ENCODE peak calls at places on chromosomes 5 and 9, in eight cellular contexts. Q, F, A, E, O, X, Z and P are unnamed samples.
A peak's percentile ranks its signal among the peaks of the same experiment; 100 is the strongest.

GRCh38 chr9:30996761-30997160 is 1387.7 kb upstream of the ACO1 start:
- DNase-seq in F (no peak), O (no peak), Q (no peak), E (no peak), A (no peak), Z (no peak), X (no peak), P (no peak)

GRCh38 chr5:172778223-172778814 is 7.3 kb upstream of the DUSP1 start:
- DNase-seq in O (peak; percentile 94), X (peak; percentile 90), E (peak; percentile 93), Q (no peak), A (no peak), Z (peak; percentile 59), F (peak; percentile 70), P (no peak)

GRCh38 chr5:89236900-89237299 is 353.9 kb upstream of the MEF2C start:
- DNase-seq in E (no peak), X (no peak), A (no peak), O (no peak), F (no peak), Q (no peak), Z (no peak), P (no peak)

GRCh38 chr5:110727025-110727314 is 499 bp upstream of the TMEM232 start:
- DNase-seq in E (no peak), Z (no peak), Q (no peak), A (no peak), O (peak; percentile 17), X (no peak), F (no peak), P (no peak)

GRCh38 chr5:136586196-136586595 is 220.9 kb upstream of the TRPC7 start:
- DNase-seq in X (no peak), O (no peak), Q (no peak), Z (no peak), F (no peak), E (no peak), A (no peak), P (no peak)

GRCh38 chr5:123810253-123810652 is 298.3 kb downstream of the CSNK1G3 start:
- DNase-seq in X (no peak), Q (no peak), O (peak; percentile 64), Z (no peak), A (no peak), E (no peak), F (peak; percentile 24), P (no peak)

GRCh38 chr5:79774171-79774854 is 84.7 kb downstream of the CMYA5 start:
- DNase-seq in F (no peak), Q (peak; percentile 83), A (no peak), Z (no peak), O (peak; percentile 23), E (peak; percentile 77), X (peak; percentile 8), P (peak; percentile 63)

GRCh38 chr5:94849821-94850736 is 231.6 kb downstream of the SLF1 start:
- DNase-seq in Z (no peak), Q (no peak), X (peak; percentile 74), O (peak; percentile 88), E (no peak), A (no peak), F (no peak), P (peak; percentile 52)

GRCh38 chr9:130498298-130498917 is 53.6 kb downstream of the ASS1 start:
- DNase-seq in F (no peak), O (peak; percentile 34), Q (no peak), X (peak; percentile 9), Z (no peak), A (no peak), E (peak; percentile 79), P (no peak)

GRCh38 chr5:173909205-173909604 is 21.1 kb downstream of the CPEB4 start:
- DNase-seq in X (no peak), Z (peak; percentile 34), E (no peak), O (no peak), A (no peak), F (no peak), Q (no peak), P (no peak)

GRCh38 chr9:126033956-126034355 is 286.8 kb downstream of the PBX3 start:
- DNase-seq in E (no peak), Z (no peak), Q (no peak), O (no peak), F (no peak), X (no peak), A (no peak), P (no peak)

GRCh38 chr5:67510204-67510603 is 313.6 kb upstream of the CD180 start:
- DNase-seq in Q (no peak), X (peak; percentile 16), F (no peak), Z (no peak), E (no peak), A (no peak), O (no peak), P (no peak)

GRCh38 chr5:36240779-36241635 is 718 bp downstream of the NADK2 start:
- DNase-seq in O (peak; percentile 66), F (peak; percentile 68), Q (no peak), E (peak; percentile 73), X (peak; percentile 67), A (peak; percentile 68), Z (peak; percentile 74), P (no peak)

GRCh38 chr5:41433552-41434181 is 76.7 kb downstream of the PLCXD3 start:
- DNase-seq in A (no peak), Z (no peak), F (no peak), Q (no peak), E (no peak), O (peak; percentile 31), X (no peak), P (no peak)

GRCh38 chr5:56112526-56113121 is 117.9 kb upstream of the IL6ST start:
- DNase-seq in A (no peak), F (no peak), X (no peak), Q (no peak), Z (no peak), E (no peak), O (peak; percentile 64), P (no peak)

GRCh38 chr5:143400541-143401252 is 2.8 kb downstream of the NR3C1 start:
- DNase-seq in F (no peak), E (no peak), O (peak; percentile 79), Q (no peak), A (no peak), Z (no peak), X (peak; percentile 66), P (no peak)

GRCh38 chr5:143401253-143401845 is 2.1 kb downstream of the NR3C1 start:
- DNase-seq in O (no peak), Q (no peak), Z (no peak), A (no peak), F (no peak), E (no peak), X (peak; percentile 32), P (no peak)

GRCh38 chr5:143398053-143398355 is 5.5 kb downstream of the NR3C1 start:
- DNase-seq in E (no peak), X (peak; percentile 42), Z (no peak), O (no peak), Q (no peak), F (no peak), A (no peak), P (no peak)

GRCh38 chr5:143398451-143399237 is 4.8 kb downstream of the NR3C1 start:
- DNase-seq in O (peak; percentile 45), Q (no peak), X (peak; percentile 62), Z (no peak), E (no peak), F (no peak), A (no peak), P (no peak)

DNA sequence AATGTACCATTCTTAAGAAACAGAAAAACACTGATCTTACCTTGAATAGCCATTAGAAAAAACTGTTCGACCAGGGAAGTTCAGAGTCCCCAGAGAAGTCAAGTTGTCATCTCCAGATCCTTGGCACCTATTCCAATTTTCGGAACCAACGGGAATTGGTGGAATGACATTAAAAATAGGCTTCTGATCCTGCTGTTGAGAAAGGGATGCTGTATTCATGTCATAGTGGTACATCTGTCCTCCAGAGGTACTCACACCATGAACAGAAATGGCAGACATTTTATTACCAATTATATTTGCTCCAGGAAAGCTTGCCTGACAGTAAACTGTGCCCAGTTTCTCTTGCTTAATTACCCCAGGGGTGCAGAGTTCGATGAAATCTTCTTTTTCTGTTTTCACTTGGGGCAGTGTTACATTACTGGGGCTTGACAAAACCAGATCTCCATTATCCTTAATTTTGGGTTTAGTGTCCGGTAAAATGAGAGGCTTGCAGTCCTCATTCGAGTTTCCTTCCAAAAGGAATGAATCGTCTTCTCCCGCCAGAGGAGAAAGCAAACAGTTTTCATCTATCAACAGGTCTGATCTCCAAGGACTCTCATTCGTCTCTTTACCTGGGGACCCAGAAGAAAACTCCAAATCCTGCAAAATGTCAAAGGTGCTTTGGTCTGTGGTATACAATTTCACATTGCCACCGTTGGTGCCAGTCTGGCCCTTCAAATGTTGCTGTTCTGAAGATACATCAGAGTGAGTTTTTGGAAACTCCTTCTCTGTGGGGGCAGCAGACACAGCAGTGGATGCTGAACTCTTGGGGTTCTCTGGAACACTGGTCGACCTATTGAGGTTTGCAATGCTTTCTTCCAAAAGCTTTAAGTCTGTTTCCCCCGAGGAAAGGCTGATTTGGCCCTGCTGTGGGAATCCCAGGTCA is 3.6 kb downstream of the NR3C1 start:
- DNase-seq in O (no peak), X (peak; percentile 30), Q (no peak), E (no peak), F (no peak), Z (no peak), A (no peak), P (no peak)
- H3K4me3 ChIP-seq in O (peak overlapping the region; percentile 87), X (peak overlapping the region; percentile 16), Q (no peak overlapping the region), E (peak overlapping the region; percentile 6), F (peak overlapping the region; percentile 87), Z (peak overlapping the region; percentile 93), A (peak overlapping the region; percentile 78), P (no peak overlapping the region)

DNA sequence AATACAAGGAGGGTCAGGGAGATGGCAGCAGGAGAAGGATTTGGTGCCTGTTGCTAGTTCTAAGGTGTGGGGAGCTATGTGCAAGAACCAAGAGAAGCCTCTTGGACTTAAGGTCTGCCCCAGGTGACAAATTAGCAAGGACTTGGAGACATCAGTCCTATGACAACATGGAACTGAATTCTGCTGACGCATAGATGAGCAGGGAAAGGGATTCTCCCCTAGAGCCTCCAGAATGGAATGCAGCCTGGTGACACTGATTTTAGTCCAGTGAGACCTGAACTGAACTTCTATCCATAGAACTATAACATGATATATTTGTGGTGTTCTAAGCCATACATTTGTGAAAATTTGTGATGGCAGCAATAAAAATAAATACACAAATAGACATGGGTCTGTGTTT is 215.6 kb downstream of the ESM1 start:
- DNase-seq in Z (no peak), A (no peak), Q (no peak), O (no peak), X (no peak), E (no peak), F (no peak), P (no peak)
- H3K4me3 ChIP-seq in Z (no peak overlapping the region), A (no peak overlapping the region), Q (no peak overlapping the region), O (no peak overlapping the region), X (no peak overlapping the region), E (no peak overlapping the region), F (no peak overlapping the region), P (no peak overlapping the region)

DNA sequence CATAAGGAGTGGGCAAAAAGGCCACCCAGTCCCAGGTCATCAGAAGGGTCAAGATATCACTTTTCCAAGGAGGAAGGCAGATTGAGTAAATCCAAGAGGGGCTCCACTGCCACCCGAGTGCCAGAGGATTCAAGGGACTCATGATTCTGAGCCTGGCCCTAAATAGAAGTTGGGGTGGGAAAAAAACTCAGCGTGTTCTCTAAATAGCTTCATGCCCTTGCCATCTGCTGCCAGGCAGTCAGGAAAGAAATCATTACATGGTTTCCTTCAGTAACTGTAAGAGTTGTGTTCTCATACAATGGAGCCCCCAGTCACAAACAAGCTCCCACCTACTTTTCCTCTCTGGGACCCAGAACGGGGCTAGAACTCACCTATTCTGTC is 37.2 kb downstream of the SAR1B start:
- DNase-seq in Q (no peak), E (no peak), O (no peak), F (no peak), X (no peak), Z (no peak), A (no peak), P (no peak)
- H3K4me3 ChIP-seq in Q (no peak overlapping the region), E (no peak overlapping the region), O (no peak overlapping the region), F (no peak overlapping the region), X (no peak overlapping the region), Z (no peak overlapping the region), A (no peak overlapping the region), P (no peak overlapping the region)

GRCh38 chr5:527646-528591 is 3.7 kb upstream of the SLC9A3 start:
- DNase-seq in E (no peak), A (no peak), X (no peak), O (no peak), Z (no peak), F (no peak), Q (no peak), P (no peak)
- H3K4me3 ChIP-seq in E (no peak overlapping the region), A (no peak overlapping the region), X (no peak overlapping the region), O (no peak overlapping the region), Z (no peak overlapping the region), F (peak overlapping the region; percentile 12), Q (no peak overlapping the region), P (no peak overlapping the region)